ENCODE peak calls at places on chromosomes 6 and 20, in nine cellular contexts. One of them, this sample, is unnamed. For H3K36me3, the result is how much of the 10 kb centered on the place peaks cover.

GRCh38 chr6:109048176-109048575 is 46.5 kb downstream of the SESN1 start:
- DNase-seq in adrenal gland: no peak
- DNase-seq in Peyer's patch: no peak
- DNase-seq in thoracic aorta: no peak
- DNase-seq in heart left ventricle: no peak
- DNase-seq in uterus: no peak
- DNase-seq in HCT116: no peak
- DNase-seq in body of pancreas: no peak
- DNase-seq in PC-3: no peak
- DNase-seq in this sample: no peak

GRCh38 chr6:1678966-1679690 is 69.4 kb downstream of the FOXC1 start:
- DNase-seq in heart left ventricle: peak
- DNase-seq in adrenal gland: no peak
- DNase-seq in thoracic aorta: no peak
- DNase-seq in body of pancreas: no peak
- DNase-seq in HCT116: no peak
- DNase-seq in uterus: no peak
- DNase-seq in PC-3: no peak
- DNase-seq in Peyer's patch: no peak
- DNase-seq in this sample: no peak

GRCh38 chr6:18166314-18167007 is 11.2 kb downstream of the KDM1B start:
- DNase-seq in thoracic aorta: no peak
- DNase-seq in HCT116: no peak
- DNase-seq in adrenal gland: no peak
- DNase-seq in heart left ventricle: no peak
- DNase-seq in body of pancreas: no peak
- DNase-seq in uterus: no peak
- DNase-seq in Peyer's patch: no peak
- DNase-seq in PC-3: peak
- DNase-seq in this sample: no peak

GRCh38 chr20:44728835-44729342 is 13.7 kb downstream of the CCN5 start:
- DNase-seq in uterus: no peak
- DNase-seq in thoracic aorta: no peak
- DNase-seq in PC-3: peak
- DNase-seq in adrenal gland: peak
- DNase-seq in body of pancreas: peak
- DNase-seq in HCT116: peak
- DNase-seq in Peyer's patch: peak
- DNase-seq in heart left ventricle: peak
- DNase-seq in this sample: peak

GRCh38 chr6:41334482-41335023 is 855 bp upstream of the NCR2 start:
- DNase-seq in HCT116: no peak
- DNase-seq in body of pancreas: no peak
- DNase-seq in adrenal gland: no peak
- DNase-seq in uterus: no peak
- DNase-seq in heart left ventricle: no peak
- DNase-seq in Peyer's patch: no peak
- DNase-seq in thoracic aorta: no peak
- DNase-seq in PC-3: peak
- DNase-seq in this sample: no peak

GRCh38 chr20:47343007-47343472 is 13.5 kb downstream of the ZMYND8 start:
- DNase-seq in adrenal gland: no peak
- DNase-seq in PC-3: no peak
- DNase-seq in body of pancreas: no peak
- DNase-seq in Peyer's patch: no peak
- DNase-seq in heart left ventricle: no peak
- DNase-seq in HCT116: no peak
- DNase-seq in uterus: no peak
- DNase-seq in thoracic aorta: no peak
- DNase-seq in this sample: no peak

GRCh38 chr20:53364617-53365016 is 229.0 kb downstream of the ZNF217 start:
- DNase-seq in heart left ventricle: no peak
- DNase-seq in uterus: no peak
- DNase-seq in HCT116: no peak
- DNase-seq in PC-3: no peak
- DNase-seq in thoracic aorta: no peak
- DNase-seq in Peyer's patch: no peak
- DNase-seq in adrenal gland: no peak
- DNase-seq in body of pancreas: no peak
- DNase-seq in this sample: no peak

GRCh38 chr6:53647437-53648094 is 18.0 kb downstream of the KLHL31 start:
- DNase-seq in uterus: no peak
- DNase-seq in HCT116: no peak
- DNase-seq in PC-3: peak
- DNase-seq in Peyer's patch: peak
- DNase-seq in thoracic aorta: no peak
- DNase-seq in body of pancreas: peak
- DNase-seq in heart left ventricle: no peak
- DNase-seq in adrenal gland: no peak
- DNase-seq in this sample: no peak

GRCh38 chr6:68701159-68701558 is 66.1 kb downstream of the ADGRB3 start:
- DNase-seq in Peyer's patch: no peak
- DNase-seq in uterus: no peak
- DNase-seq in body of pancreas: no peak
- DNase-seq in adrenal gland: no peak
- DNase-seq in thoracic aorta: no peak
- DNase-seq in heart left ventricle: no peak
- DNase-seq in PC-3: peak
- DNase-seq in HCT116: no peak
- DNase-seq in this sample: no peak

GRCh38 chr6:28747083-28747630 is 176.6 kb downstream of the TRIM27 start:
- DNase-seq in thoracic aorta: no peak
- DNase-seq in PC-3: no peak
- DNase-seq in HCT116: no peak
- DNase-seq in Peyer's patch: no peak
- DNase-seq in heart left ventricle: no peak
- DNase-seq in adrenal gland: no peak
- DNase-seq in uterus: no peak
- DNase-seq in body of pancreas: no peak
- DNase-seq in this sample: no peak
- H3K4me3 ChIP-seq in thoracic aorta: no peak
- H3K4me3 ChIP-seq in PC-3: peak
- H3K4me3 ChIP-seq in HCT116: no peak
- H3K4me3 ChIP-seq in Peyer's patch: no peak
- H3K4me3 ChIP-seq in heart left ventricle: no peak
- H3K4me3 ChIP-seq in adrenal gland: no peak
- H3K4me3 ChIP-seq in uterus: no peak
- H3K4me3 ChIP-seq in body of pancreas: no peak
- H3K4me3 ChIP-seq in this sample: no peak

GRCh38 chr20:1473821-1474220 is 7.2 kb upstream of the NSFL1C start:
- DNase-seq in PC-3: no peak
- DNase-seq in uterus: no peak
- DNase-seq in body of pancreas: no peak
- DNase-seq in heart left ventricle: no peak
- DNase-seq in HCT116: no peak
- DNase-seq in adrenal gland: no peak
- DNase-seq in thoracic aorta: no peak
- DNase-seq in Peyer's patch: no peak
- DNase-seq in this sample: no peak

GRCh38 chr20:1472556-1473243 is 6.1 kb upstream of the NSFL1C start:
- DNase-seq in body of pancreas: no peak
- DNase-seq in heart left ventricle: no peak
- DNase-seq in uterus: no peak
- DNase-seq in HCT116: no peak
- DNase-seq in adrenal gland: no peak
- DNase-seq in thoracic aorta: no peak
- DNase-seq in PC-3: no peak
- DNase-seq in Peyer's patch: no peak
- DNase-seq in this sample: peak

GRCh38 chr20:1474325-1474724 is 7.7 kb upstream of the NSFL1C start:
- DNase-seq in PC-3: no peak
- DNase-seq in thoracic aorta: no peak
- DNase-seq in heart left ventricle: no peak
- DNase-seq in HCT116: no peak
- DNase-seq in uterus: no peak
- DNase-seq in Peyer's patch: no peak
- DNase-seq in body of pancreas: no peak
- DNase-seq in adrenal gland: no peak
- DNase-seq in this sample: no peak

GRCh38 chr20:1473244-1473635 is 6.6 kb upstream of the NSFL1C start:
- DNase-seq in uterus: no peak
- DNase-seq in thoracic aorta: no peak
- DNase-seq in body of pancreas: no peak
- DNase-seq in PC-3: no peak
- DNase-seq in heart left ventricle: no peak
- DNase-seq in HCT116: no peak
- DNase-seq in adrenal gland: no peak
- DNase-seq in Peyer's patch: no peak
- DNase-seq in this sample: no peak

DNA sequence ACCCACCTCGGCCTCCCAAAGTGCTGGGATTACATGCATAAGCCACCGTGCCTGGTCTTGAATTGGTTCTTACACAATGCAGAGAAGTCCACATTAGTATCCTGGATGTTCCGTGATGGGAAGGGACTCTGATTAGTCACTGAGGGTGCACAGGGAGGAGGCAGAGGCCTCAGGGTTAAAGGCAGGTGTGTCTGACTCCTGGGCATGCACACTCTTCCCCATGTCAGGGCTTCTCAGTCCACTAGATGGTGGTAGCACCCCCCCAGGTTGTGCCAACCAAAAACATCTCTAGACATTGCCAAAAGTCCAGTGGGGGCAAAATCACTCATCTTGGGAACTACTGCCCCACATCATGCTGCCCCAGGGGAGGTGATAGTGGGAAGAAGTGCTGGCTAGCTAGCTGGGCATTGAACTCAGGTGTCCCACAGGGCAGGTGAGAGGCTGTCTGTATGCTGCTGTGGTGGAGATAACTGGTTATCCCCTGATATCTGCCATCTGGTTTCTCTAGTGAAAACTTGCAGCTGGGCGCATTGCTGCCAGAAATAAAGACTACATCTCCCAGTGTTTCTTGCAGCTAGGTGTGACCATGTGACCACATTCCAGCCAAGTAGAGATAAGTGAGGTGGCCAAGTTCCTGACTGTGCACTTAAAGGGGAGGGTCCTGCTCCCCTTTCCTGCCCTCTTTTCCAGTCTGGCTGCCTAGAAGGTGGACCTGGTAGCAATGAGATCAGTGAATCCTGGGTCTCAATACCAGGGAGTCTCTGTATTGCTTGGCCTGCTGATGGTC is 8.4 kb upstream of the NSFL1C start:
- DNase-seq in uterus: no peak
- DNase-seq in Peyer's patch: no peak
- DNase-seq in thoracic aorta: no peak
- DNase-seq in heart left ventricle: no peak
- DNase-seq in body of pancreas: no peak
- DNase-seq in HCT116: no peak
- DNase-seq in adrenal gland: no peak
- DNase-seq in PC-3: peak
- DNase-seq in this sample: no peak
- TF ChIP-seq CTCF in uterus: no peak
- TF ChIP-seq CTCF in Peyer's patch: no peak
- TF ChIP-seq CTCF in thoracic aorta: no peak
- TF ChIP-seq CTCF in heart left ventricle: no peak
- TF ChIP-seq CTCF in body of pancreas: no peak
- TF ChIP-seq CTCF in HCT116: peak
- TF ChIP-seq CTCF in adrenal gland: no peak
- TF ChIP-seq CTCF in PC-3: peak
- TF ChIP-seq CTCF in this sample: no peak

DNA sequence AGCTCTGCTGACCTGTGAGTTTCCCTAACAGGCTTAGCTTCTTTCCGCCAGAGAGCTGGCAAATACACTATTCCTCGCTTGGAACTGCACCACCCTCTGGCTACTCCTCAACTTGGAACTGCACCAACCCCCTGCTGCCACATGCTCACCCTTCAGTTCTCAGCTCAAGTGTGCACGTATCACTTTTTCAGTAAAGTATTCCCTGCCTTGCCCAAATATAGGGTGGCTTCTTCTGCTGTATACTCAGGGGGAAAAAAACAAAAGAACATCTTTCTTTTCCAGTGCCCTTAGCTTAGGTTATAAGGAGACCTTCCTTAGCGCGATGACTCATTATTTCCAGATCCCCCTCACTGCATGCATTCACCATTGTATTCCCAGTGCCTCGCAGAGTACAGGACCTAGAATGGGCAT is 21.2 kb downstream of the GNAS-AS1 start:
- DNase-seq in PC-3: peak
- DNase-seq in body of pancreas: peak
- DNase-seq in adrenal gland: no peak
- DNase-seq in thoracic aorta: no peak
- DNase-seq in Peyer's patch: no peak
- DNase-seq in heart left ventricle: peak
- DNase-seq in uterus: no peak
- DNase-seq in HCT116: no peak
- DNase-seq in this sample: peak
- H3K36me3 ChIP-seq in PC-3: under half
- H3K36me3 ChIP-seq in body of pancreas: under half
- H3K36me3 ChIP-seq in adrenal gland: under half
- H3K36me3 ChIP-seq in thoracic aorta: under half
- H3K36me3 ChIP-seq in Peyer's patch: under half
- H3K36me3 ChIP-seq in heart left ventricle: under half
- H3K36me3 ChIP-seq in uterus: under half
- H3K36me3 ChIP-seq in HCT116: under half
- H3K36me3 ChIP-seq in this sample: under half

GRCh38 chr20:870758-871157 is 37.2 kb downstream of the FAM110A start:
- DNase-seq in adrenal gland: no peak
- DNase-seq in Peyer's patch: no peak
- DNase-seq in PC-3: no peak
- DNase-seq in uterus: no peak
- DNase-seq in HCT116: no peak
- DNase-seq in heart left ventricle: no peak
- DNase-seq in thoracic aorta: no peak
- DNase-seq in body of pancreas: no peak
- DNase-seq in this sample: no peak

GRCh38 chr20:871948-872347 is 38.4 kb downstream of the FAM110A start:
- DNase-seq in body of pancreas: no peak
- DNase-seq in uterus: no peak
- DNase-seq in PC-3: no peak
- DNase-seq in Peyer's patch: no peak
- DNase-seq in thoracic aorta: no peak
- DNase-seq in adrenal gland: no peak
- DNase-seq in heart left ventricle: no peak
- DNase-seq in HCT116: no peak
- DNase-seq in this sample: no peak

GRCh38 chr20:871436-871835 is 37.9 kb downstream of the FAM110A start:
- DNase-seq in HCT116: no peak
- DNase-seq in heart left ventricle: no peak
- DNase-seq in uterus: no peak
- DNase-seq in PC-3: no peak
- DNase-seq in body of pancreas: no peak
- DNase-seq in Peyer's patch: no peak
- DNase-seq in thoracic aorta: no peak
- DNase-seq in adrenal gland: no peak
- DNase-seq in this sample: no peak

GRCh38 chr20:868279-868678 is 34.8 kb downstream of the FAM110A start:
- DNase-seq in thoracic aorta: no peak
- DNase-seq in heart left ventricle: no peak
- DNase-seq in Peyer's patch: no peak
- DNase-seq in uterus: no peak
- DNase-seq in adrenal gland: no peak
- DNase-seq in HCT116: no peak
- DNase-seq in PC-3: no peak
- DNase-seq in body of pancreas: no peak
- DNase-seq in this sample: no peak

DNA sequence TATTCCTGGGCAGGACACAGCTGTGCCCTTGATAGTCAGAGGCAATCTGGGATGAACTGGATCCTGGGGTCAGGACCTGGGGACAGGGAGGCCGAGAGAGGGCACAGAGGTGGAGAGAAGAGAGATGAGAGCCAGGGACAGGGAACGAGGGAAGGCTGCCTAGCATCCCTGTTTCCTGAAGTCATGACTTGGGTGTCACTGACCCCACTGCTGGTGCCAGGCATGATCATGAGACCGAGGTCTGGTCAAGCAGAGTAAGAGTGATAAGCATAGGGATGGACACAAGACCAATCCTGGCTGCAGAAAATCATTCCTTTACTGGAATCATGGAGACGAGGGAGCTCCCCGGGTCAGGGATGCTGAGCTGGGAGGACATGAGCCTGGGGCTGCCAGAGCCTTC is 36.1 kb downstream of the FAM110A start:
- DNase-seq in uterus: no peak
- DNase-seq in Peyer's patch: no peak
- DNase-seq in thoracic aorta: no peak
- DNase-seq in PC-3: no peak
- DNase-seq in heart left ventricle: no peak
- DNase-seq in HCT116: no peak
- DNase-seq in adrenal gland: no peak
- DNase-seq in body of pancreas: no peak
- DNase-seq in this sample: no peak
- H3K4me3 ChIP-seq in uterus: no peak
- H3K4me3 ChIP-seq in Peyer's patch: no peak
- H3K4me3 ChIP-seq in thoracic aorta: no peak
- H3K4me3 ChIP-seq in PC-3: no peak
- H3K4me3 ChIP-seq in heart left ventricle: no peak
- H3K4me3 ChIP-seq in HCT116: no peak
- H3K4me3 ChIP-seq in adrenal gland: no peak
- H3K4me3 ChIP-seq in body of pancreas: no peak
- H3K4me3 ChIP-seq in this sample: no peak